ENCODE peak calls at places on chromosome 21, in six cellular contexts. H, E, A, P, U and G are unnamed samples.
A peak's percentile ranks its signal among the peaks of the same experiment; 100 is the strongest.

GRCh38 chr21:32819702-32820101 is 48.1 kb upstream of the PAXBP1 start:
- DNase-seq in P (no peak), U (no peak), H (no peak), E (no peak), A (no peak), G (no peak)

GRCh38 chr21:18725653-18726052 is 322.1 kb upstream of the TMPRSS15 start:
- DNase-seq in H (no peak), E (no peak), U (no peak), P (no peak), A (peak; percentile 15), G (no peak)

GRCh38 chr21:29164330-29164942 is 34.0 kb downstream of the MAP3K7CL start:
- DNase-seq in A (no peak), U (no peak), P (peak; percentile 30), E (no peak), H (no peak), G (peak; percentile 22)

GRCh38 chr21:25772680-25773079 is 37.9 kb downstream of the GABPA start:
- DNase-seq in A (no peak), P (no peak), E (no peak), U (no peak), H (no peak), G (no peak)

GRCh38 chr21:29586696-29587095 is 288.0 kb downstream of the BACH1 start:
- DNase-seq in A (no peak), E (no peak), P (no peak), U (no peak), H (no peak), G (no peak)

GRCh38 chr21:34229361-34229760 is 134.4 kb upstream of the KCNE2 start:
- DNase-seq in E (no peak), A (no peak), H (no peak), U (no peak), P (no peak), G (no peak)

GRCh38 chr21:34900376-34900775 is 148.7 kb downstream of the RUNX1 start:
- DNase-seq in E (no peak), A (no peak), U (no peak), P (no peak), H (no peak), G (no peak)

GRCh38 chr21:18840239-18840638 is 436.7 kb upstream of the TMPRSS15 start:
- DNase-seq in E (no peak), H (no peak), P (no peak), U (no peak), A (no peak), G (no peak)

GRCh38 chr21:46385846-46386725 is 62.1 kb downstream of the PCNT start:
- DNase-seq in A (no peak), P (no peak), U (no peak), E (no peak), H (no peak), G (no peak)

GRCh38 chr21:17901458-17902092 is 82.4 kb upstream of the C21orf91 start:
- DNase-seq in U (no peak), E (no peak), A (no peak), P (no peak), H (no peak), G (no peak)

GRCh38 chr21:37164742-37165141 is 91.7 kb downstream of the TTC3 start:
- DNase-seq in P (no peak), A (no peak), H (no peak), E (no peak), U (no peak), G (no peak)

GRCh38 chr21:28832013-28832714 is 160.5 kb downstream of the LTN1 start:
- DNase-seq in A (no peak), P (no peak), E (no peak), U (no peak), H (no peak), G (no peak)

GRCh38 chr21:16587141-16587570 is 857.4 kb downstream of the USP25 start:
- DNase-seq in A (no peak), H (peak; percentile 46), U (peak; percentile 71), P (no peak), E (no peak), G (no peak)

GRCh38 chr21:34199121-34199910 is 125.9 kb downstream of the MRPS6 start:
- DNase-seq in E (no peak), U (no peak), H (no peak), P (no peak), A (no peak), G (no peak)

GRCh38 chr21:34782666-34783365 is 114.0 kb downstream of the CLIC6 start:
- DNase-seq in P (no peak), E (no peak), H (no peak), U (no peak), A (no peak), G (no peak)

GRCh38 chr21:35563885-35564451 is 496.4 kb downstream of the SETD4 start:
- DNase-seq in H (no peak), U (peak; percentile 28), E (no peak), A (no peak), P (no peak), G (no peak)

GRCh38 chr21:34035619-34036354 is 37.6 kb upstream of the MRPS6 start:
- DNase-seq in E (no peak), P (no peak), A (no peak), U (no peak), H (no peak), G (no peak)

GRCh38 chr21:35376406-35377135 is 327.5 kb upstream of the RUNX1 start:
- DNase-seq in H (no peak), P (no peak), U (no peak), A (no peak), E (no peak), G (no peak)

GRCh38 chr21:17334478-17334877 is 178.4 kb upstream of the CXADR start:
- DNase-seq in U (no peak), E (no peak), P (no peak), H (no peak), A (no peak), G (no peak)

GRCh38 chr21:37061926-37062591 is 10.8 kb downstream of the PIGP start:
- DNase-seq in U (no peak), E (no peak), P (no peak), H (no peak), A (no peak), G (no peak)

GRCh38 chr21:24895885-24896734 is 711.2 kb downstream of the MRPL39 start:
- DNase-seq in E (no peak), P (no peak), U (no peak), H (no peak), A (peak; percentile 15), G (no peak)

GRCh38 chr21:38244885-38245869 is 11.6 kb upstream of the KCNJ15 start:
- DNase-seq in H (no peak), A (no peak), U (peak; percentile 64), E (no peak), P (peak; percentile 47), G (no peak)

GRCh38 chr21:46069719-46070279 is 28.1 kb upstream of the COL6A2 start:
- DNase-seq in U (no peak), E (no peak), H (peak; percentile 14), A (no peak), P (no peak), G (no peak)

GRCh38 chr21:27173052-27173451 is 206.2 kb upstream of the ADAMTS5 start:
- DNase-seq in U (no peak), H (no peak), A (no peak), E (no peak), P (no peak), G (no peak)

GRCh38 chr21:39175154-39175553 is 8.1 kb downstream of the PSMG1 start:
- DNase-seq in H (no peak), A (no peak), P (no peak), U (no peak), E (no peak), G (no peak)

GRCh38 chr21:39363607-39364555 is 15.0 kb upstream of the HMGN1 start:
- DNase-seq in U (no peak), H (no peak), A (no peak), P (no peak), E (no peak), G (no peak)

GRCh38 chr21:38652396-38652795 is 153.3 kb upstream of the ETS2 start:
- DNase-seq in A (no peak), U (no peak), H (no peak), E (no peak), P (no peak), G (no peak)

GRCh38 chr21:39022901-39023693 is 160.2 kb downstream of the PSMG1 start:
- DNase-seq in U (peak; percentile 69), P (no peak), E (no peak), A (no peak), H (peak; percentile 87), G (no peak)

GRCh38 chr21:23026878-23027277 is 2028.7 kb downstream of the NCAM2 start:
- DNase-seq in U (no peak), E (no peak), A (no peak), H (no peak), P (no peak), G (no peak)
- TF ChIP-seq CTCF in U (no peak), E (no peak), A (no peak), H (no peak), P (no peak), G (no peak)

DNA sequence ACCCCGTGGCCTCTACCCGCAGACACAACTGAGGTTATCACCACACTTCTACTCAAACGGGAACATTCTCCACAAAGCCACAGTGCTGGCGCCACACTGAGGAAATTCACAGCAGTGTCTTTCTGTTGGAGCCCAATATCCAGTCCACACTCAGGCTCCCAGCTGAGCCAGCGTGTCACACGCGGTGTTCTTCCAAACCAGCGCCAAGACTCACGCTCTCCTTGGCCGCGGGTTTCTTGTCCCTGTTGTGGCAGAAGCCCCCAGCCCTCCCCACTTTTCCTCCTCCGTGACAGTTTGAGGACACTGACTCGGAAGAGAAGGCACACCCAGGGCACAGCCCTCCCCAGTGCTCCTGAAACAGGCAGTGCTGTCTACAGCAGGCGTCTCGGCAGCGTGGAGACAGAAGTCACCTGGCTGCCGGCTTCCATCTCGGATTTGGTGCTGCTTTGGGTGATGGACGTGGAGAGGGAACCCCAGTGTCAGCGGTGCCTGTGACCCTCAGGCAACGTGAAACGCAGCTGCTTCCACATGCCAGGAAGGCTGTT is 35.4 kb upstream of the AGPAT3 start:
- DNase-seq in P (no peak), A (no peak), E (no peak), H (no peak), U (no peak), G (no peak)
- TF ChIP-seq CTCF in P (no peak), A (no peak), E (no peak), H (peak; percentile 10), U (no peak), G (no peak)

GRCh38 chr21:30839304-30839703 is 9.7 kb upstream of the KRTAP7-1 start:
- DNase-seq in H (no peak), A (peak; percentile 60), E (peak; percentile 36), U (no peak), P (peak; percentile 23), G (no peak)
- TF ChIP-seq CTCF in H (no peak), A (peak; percentile 65), E (peak; percentile 76), U (no peak), P (no peak), G (peak; percentile 29)

GRCh38 chr21:44510109-44510507 is 29.9 kb downstream of the KRTAP10-1 start:
- DNase-seq in P (no peak), A (no peak), H (no peak), E (no peak), U (no peak), G (no peak)

GRCh38 chr21:44508426-44508710 is 31.6 kb downstream of the KRTAP10-1 start:
- DNase-seq in A (no peak), U (no peak), H (no peak), E (no peak), P (no peak), G (no peak)

GRCh38 chr21:44510508-44511218 is 29.3 kb downstream of the KRTAP10-1 start:
- DNase-seq in A (peak; percentile 86), E (peak; percentile 60), H (peak; percentile 79), P (peak; percentile 85), U (peak; percentile 62), G (peak; percentile 90)

GRCh38 chr21:44508711-44509445 is 31.1 kb downstream of the KRTAP10-1 start:
- DNase-seq in E (no peak), P (no peak), H (peak; percentile 32), U (no peak), A (no peak), G (no peak)

GRCh38 chr21:44509539-44509938 is 30.5 kb downstream of the KRTAP10-1 start:
- DNase-seq in A (no peak), E (no peak), P (no peak), H (peak; percentile 88), U (peak; percentile 88), G (no peak)
- TF ChIP-seq CTCF in A (no peak), E (no peak), P (no peak), H (peak; percentile 35), U (peak; percentile 57), G (peak; percentile 30)